ENCODE peak calls at places on chromosomes 13 and 19, in nine cellular contexts. One of them, this sample, is unnamed.

GRCh38 chr19:53909471-53910169 is 542 bp downstream of the CACNG7 start:
- DNase-seq in brain microvascular endothelial cell: no peak
- DNase-seq in stimulated activated CD4-positive, alpha-beta T cell treated with anti-CD3 and anti-CD28 coated beads, Interleukin-2, amount 100 ng/mL, for 24 hours: no peak
- DNase-seq in left cardiac atrium: no peak
- DNase-seq in pulmonary artery endothelial cell: no peak
- DNase-seq in HEK293T: no peak
- DNase-seq in fibroblast of the aortic adventitia: no peak
- DNase-seq in SJSA1: no peak
- DNase-seq in AG08395: no peak
- DNase-seq in this sample: no peak

GRCh38 chr13:75505966-75506365 is 24.0 kb upstream of the TBC1D4 start:
- DNase-seq in brain microvascular endothelial cell: no peak
- DNase-seq in stimulated activated CD4-positive, alpha-beta T cell treated with anti-CD3 and anti-CD28 coated beads, Interleukin-2, amount 100 ng/mL, for 24 hours: no peak
- DNase-seq in left cardiac atrium: no peak
- DNase-seq in pulmonary artery endothelial cell: no peak
- DNase-seq in HEK293T: no peak
- DNase-seq in fibroblast of the aortic adventitia: no peak
- DNase-seq in SJSA1: no peak
- DNase-seq in AG08395: no peak
- DNase-seq in this sample: no peak

GRCh38 chr19:46288896-46289588 is 7.8 kb upstream of the HIF3A start:
- DNase-seq in brain microvascular endothelial cell: peak
- DNase-seq in stimulated activated CD4-positive, alpha-beta T cell treated with anti-CD3 and anti-CD28 coated beads, Interleukin-2, amount 100 ng/mL, for 24 hours: no peak
- DNase-seq in left cardiac atrium: peak
- DNase-seq in pulmonary artery endothelial cell: peak
- DNase-seq in HEK293T: no peak
- DNase-seq in fibroblast of the aortic adventitia: peak
- DNase-seq in SJSA1: peak
- DNase-seq in AG08395: peak
- DNase-seq in this sample: no peak

GRCh38 chr13:99657848-99658265 is 156.6 kb downstream of the TM9SF2 start:
- DNase-seq in brain microvascular endothelial cell: peak
- DNase-seq in stimulated activated CD4-positive, alpha-beta T cell treated with anti-CD3 and anti-CD28 coated beads, Interleukin-2, amount 100 ng/mL, for 24 hours: peak
- DNase-seq in left cardiac atrium: peak
- DNase-seq in pulmonary artery endothelial cell: no peak
- DNase-seq in HEK293T: no peak
- DNase-seq in fibroblast of the aortic adventitia: peak
- DNase-seq in SJSA1: no peak
- DNase-seq in AG08395: peak
- DNase-seq in this sample: no peak

GRCh38 chr13:96860829-96861228 is 133.4 kb downstream of the OXGR1 start:
- DNase-seq in brain microvascular endothelial cell: no peak
- DNase-seq in stimulated activated CD4-positive, alpha-beta T cell treated with anti-CD3 and anti-CD28 coated beads, Interleukin-2, amount 100 ng/mL, for 24 hours: no peak
- DNase-seq in left cardiac atrium: no peak
- DNase-seq in pulmonary artery endothelial cell: no peak
- DNase-seq in HEK293T: no peak
- DNase-seq in fibroblast of the aortic adventitia: no peak
- DNase-seq in SJSA1: no peak
- DNase-seq in AG08395: no peak
- DNase-seq in this sample: no peak

GRCh38 chr13:76398426-76398825 is 487.8 kb downstream of the KCTD12 start:
- DNase-seq in brain microvascular endothelial cell: peak
- DNase-seq in stimulated activated CD4-positive, alpha-beta T cell treated with anti-CD3 and anti-CD28 coated beads, Interleukin-2, amount 100 ng/mL, for 24 hours: no peak
- DNase-seq in left cardiac atrium: no peak
- DNase-seq in pulmonary artery endothelial cell: no peak
- DNase-seq in HEK293T: no peak
- DNase-seq in fibroblast of the aortic adventitia: no peak
- DNase-seq in SJSA1: no peak
- DNase-seq in AG08395: no peak
- DNase-seq in this sample: no peak

GRCh38 chr19:4304509-4305252 is at the start of gene FSD1:
- DNase-seq in brain microvascular endothelial cell: peak
- DNase-seq in stimulated activated CD4-positive, alpha-beta T cell treated with anti-CD3 and anti-CD28 coated beads, Interleukin-2, amount 100 ng/mL, for 24 hours: peak
- DNase-seq in left cardiac atrium: no peak
- DNase-seq in pulmonary artery endothelial cell: no peak
- DNase-seq in HEK293T: peak
- DNase-seq in fibroblast of the aortic adventitia: peak
- DNase-seq in SJSA1: no peak
- DNase-seq in AG08395: peak
- DNase-seq in this sample: peak

GRCh38 chr19:35216833-35217707 is 11.5 kb downstream of the FAM187B start:
- DNase-seq in brain microvascular endothelial cell: no peak
- DNase-seq in stimulated activated CD4-positive, alpha-beta T cell treated with anti-CD3 and anti-CD28 coated beads, Interleukin-2, amount 100 ng/mL, for 24 hours: peak
- DNase-seq in left cardiac atrium: no peak
- DNase-seq in pulmonary artery endothelial cell: no peak
- DNase-seq in HEK293T: no peak
- DNase-seq in fibroblast of the aortic adventitia: no peak
- DNase-seq in SJSA1: no peak
- DNase-seq in AG08395: no peak
- DNase-seq in this sample: no peak

GRCh38 chr19:16319466-16319865 is 5.2 kb upstream of the KLF2 start:
- DNase-seq in brain microvascular endothelial cell: no peak
- DNase-seq in stimulated activated CD4-positive, alpha-beta T cell treated with anti-CD3 and anti-CD28 coated beads, Interleukin-2, amount 100 ng/mL, for 24 hours: no peak
- DNase-seq in left cardiac atrium: no peak
- DNase-seq in pulmonary artery endothelial cell: no peak
- DNase-seq in HEK293T: no peak
- DNase-seq in fibroblast of the aortic adventitia: no peak
- DNase-seq in SJSA1: peak
- DNase-seq in AG08395: no peak
- DNase-seq in this sample: no peak

GRCh38 chr13:110242615-110243014 is 64.3 kb downstream of the COL4A1 start:
- DNase-seq in brain microvascular endothelial cell: no peak
- DNase-seq in stimulated activated CD4-positive, alpha-beta T cell treated with anti-CD3 and anti-CD28 coated beads, Interleukin-2, amount 100 ng/mL, for 24 hours: no peak
- DNase-seq in left cardiac atrium: no peak
- DNase-seq in pulmonary artery endothelial cell: no peak
- DNase-seq in HEK293T: no peak
- DNase-seq in fibroblast of the aortic adventitia: no peak
- DNase-seq in SJSA1: no peak
- DNase-seq in AG08395: no peak
- DNase-seq in this sample: no peak

GRCh38 chr13:64314286-64314685 is 2898.6 kb upstream of the PCDH20 start:
- DNase-seq in brain microvascular endothelial cell: no peak
- DNase-seq in stimulated activated CD4-positive, alpha-beta T cell treated with anti-CD3 and anti-CD28 coated beads, Interleukin-2, amount 100 ng/mL, for 24 hours: no peak
- DNase-seq in left cardiac atrium: no peak
- DNase-seq in pulmonary artery endothelial cell: no peak
- DNase-seq in HEK293T: no peak
- DNase-seq in fibroblast of the aortic adventitia: peak
- DNase-seq in SJSA1: no peak
- DNase-seq in AG08395: no peak
- DNase-seq in this sample: no peak

GRCh38 chr13:99086869-99087129 is 108.9 kb upstream of the DOCK9 start:
- DNase-seq in brain microvascular endothelial cell: no peak
- DNase-seq in stimulated activated CD4-positive, alpha-beta T cell treated with anti-CD3 and anti-CD28 coated beads, Interleukin-2, amount 100 ng/mL, for 24 hours: peak
- DNase-seq in left cardiac atrium: peak
- DNase-seq in pulmonary artery endothelial cell: no peak
- DNase-seq in HEK293T: no peak
- DNase-seq in fibroblast of the aortic adventitia: no peak
- DNase-seq in SJSA1: peak
- DNase-seq in AG08395: no peak
- DNase-seq in this sample: no peak

GRCh38 chr19:18063463-18063862 is 23.3 kb downstream of the IL12RB1 start:
- DNase-seq in brain microvascular endothelial cell: no peak
- DNase-seq in stimulated activated CD4-positive, alpha-beta T cell treated with anti-CD3 and anti-CD28 coated beads, Interleukin-2, amount 100 ng/mL, for 24 hours: peak
- DNase-seq in left cardiac atrium: no peak
- DNase-seq in pulmonary artery endothelial cell: no peak
- DNase-seq in HEK293T: peak
- DNase-seq in fibroblast of the aortic adventitia: no peak
- DNase-seq in SJSA1: no peak
- DNase-seq in AG08395: no peak
- DNase-seq in this sample: no peak

GRCh38 chr19:1742989-1743696 is 10.2 kb upstream of the ONECUT3 start:
- DNase-seq in brain microvascular endothelial cell: no peak
- DNase-seq in stimulated activated CD4-positive, alpha-beta T cell treated with anti-CD3 and anti-CD28 coated beads, Interleukin-2, amount 100 ng/mL, for 24 hours: no peak
- DNase-seq in left cardiac atrium: no peak
- DNase-seq in pulmonary artery endothelial cell: no peak
- DNase-seq in HEK293T: no peak
- DNase-seq in fibroblast of the aortic adventitia: no peak
- DNase-seq in SJSA1: no peak
- DNase-seq in AG08395: no peak
- DNase-seq in this sample: no peak

GRCh38 chr19:41934849-41935374 is 6.7 kb upstream of the ERFL start:
- DNase-seq in brain microvascular endothelial cell: peak
- DNase-seq in stimulated activated CD4-positive, alpha-beta T cell treated with anti-CD3 and anti-CD28 coated beads, Interleukin-2, amount 100 ng/mL, for 24 hours: peak
- DNase-seq in left cardiac atrium: peak
- DNase-seq in pulmonary artery endothelial cell: no peak
- DNase-seq in HEK293T: peak
- DNase-seq in fibroblast of the aortic adventitia: peak
- DNase-seq in SJSA1: peak
- DNase-seq in AG08395: peak
- DNase-seq in this sample: no peak

GRCh38 chr19:30001794-30002193 is 59.8 kb downstream of the URI1 start:
- DNase-seq in brain microvascular endothelial cell: peak
- DNase-seq in stimulated activated CD4-positive, alpha-beta T cell treated with anti-CD3 and anti-CD28 coated beads, Interleukin-2, amount 100 ng/mL, for 24 hours: no peak
- DNase-seq in left cardiac atrium: no peak
- DNase-seq in pulmonary artery endothelial cell: no peak
- DNase-seq in HEK293T: peak
- DNase-seq in fibroblast of the aortic adventitia: no peak
- DNase-seq in SJSA1: no peak
- DNase-seq in AG08395: no peak
- DNase-seq in this sample: no peak

GRCh38 chr13:99977912-99978780 is 3.4 kb upstream of the ZIC2 start:
- DNase-seq in brain microvascular endothelial cell: no peak
- DNase-seq in stimulated activated CD4-positive, alpha-beta T cell treated with anti-CD3 and anti-CD28 coated beads, Interleukin-2, amount 100 ng/mL, for 24 hours: no peak
- DNase-seq in left cardiac atrium: no peak
- DNase-seq in pulmonary artery endothelial cell: no peak
- DNase-seq in HEK293T: no peak
- DNase-seq in fibroblast of the aortic adventitia: no peak
- DNase-seq in SJSA1: no peak
- DNase-seq in AG08395: no peak
- DNase-seq in this sample: no peak

GRCh38 chr13:44449999-44450821 is 76.6 kb downstream of the SERP2 start:
- DNase-seq in brain microvascular endothelial cell: no peak
- DNase-seq in stimulated activated CD4-positive, alpha-beta T cell treated with anti-CD3 and anti-CD28 coated beads, Interleukin-2, amount 100 ng/mL, for 24 hours: no peak
- DNase-seq in left cardiac atrium: no peak
- DNase-seq in pulmonary artery endothelial cell: no peak
- DNase-seq in HEK293T: no peak
- DNase-seq in fibroblast of the aortic adventitia: no peak
- DNase-seq in SJSA1: no peak
- DNase-seq in AG08395: no peak
- DNase-seq in this sample: no peak

GRCh38 chr19:43380771-43381386 is 27.4 kb downstream of the CD177 start:
- DNase-seq in brain microvascular endothelial cell: no peak
- DNase-seq in stimulated activated CD4-positive, alpha-beta T cell treated with anti-CD3 and anti-CD28 coated beads, Interleukin-2, amount 100 ng/mL, for 24 hours: no peak
- DNase-seq in left cardiac atrium: no peak
- DNase-seq in pulmonary artery endothelial cell: no peak
- DNase-seq in HEK293T: no peak
- DNase-seq in fibroblast of the aortic adventitia: no peak
- DNase-seq in SJSA1: no peak
- DNase-seq in AG08395: no peak
- DNase-seq in this sample: no peak

GRCh38 chr19:46299004-46299509 is 2.2 kb downstream of the HIF3A start:
- DNase-seq in brain microvascular endothelial cell: peak
- DNase-seq in stimulated activated CD4-positive, alpha-beta T cell treated with anti-CD3 and anti-CD28 coated beads, Interleukin-2, amount 100 ng/mL, for 24 hours: no peak
- DNase-seq in left cardiac atrium: peak
- DNase-seq in pulmonary artery endothelial cell: peak
- DNase-seq in HEK293T: no peak
- DNase-seq in fibroblast of the aortic adventitia: peak
- DNase-seq in SJSA1: peak
- DNase-seq in AG08395: peak
- DNase-seq in this sample: no peak

GRCh38 chr19:40607311-40607871 is 6.2 kb downstream of the LTBP4 start:
- DNase-seq in brain microvascular endothelial cell: no peak
- DNase-seq in stimulated activated CD4-positive, alpha-beta T cell treated with anti-CD3 and anti-CD28 coated beads, Interleukin-2, amount 100 ng/mL, for 24 hours: no peak
- DNase-seq in left cardiac atrium: no peak
- DNase-seq in pulmonary artery endothelial cell: no peak
- DNase-seq in HEK293T: no peak
- DNase-seq in fibroblast of the aortic adventitia: no peak
- DNase-seq in SJSA1: no peak
- DNase-seq in AG08395: no peak
- DNase-seq in this sample: no peak

GRCh38 chr13:71759506-71760225 is 107.3 kb downstream of the DACH1 start:
- DNase-seq in brain microvascular endothelial cell: no peak
- DNase-seq in stimulated activated CD4-positive, alpha-beta T cell treated with anti-CD3 and anti-CD28 coated beads, Interleukin-2, amount 100 ng/mL, for 24 hours: no peak
- DNase-seq in left cardiac atrium: no peak
- DNase-seq in pulmonary artery endothelial cell: no peak
- DNase-seq in HEK293T: no peak
- DNase-seq in fibroblast of the aortic adventitia: no peak
- DNase-seq in SJSA1: no peak
- DNase-seq in AG08395: no peak
- DNase-seq in this sample: no peak

GRCh38 chr13:85755123-85755522 is 44.1 kb downstream of the SLITRK6 start:
- DNase-seq in brain microvascular endothelial cell: peak
- DNase-seq in stimulated activated CD4-positive, alpha-beta T cell treated with anti-CD3 and anti-CD28 coated beads, Interleukin-2, amount 100 ng/mL, for 24 hours: no peak
- DNase-seq in left cardiac atrium: no peak
- DNase-seq in pulmonary artery endothelial cell: no peak
- DNase-seq in HEK293T: no peak
- DNase-seq in fibroblast of the aortic adventitia: peak
- DNase-seq in SJSA1: no peak
- DNase-seq in AG08395: no peak
- DNase-seq in this sample: no peak

GRCh38 chr19:46745030-46745429 is 827 bp upstream of the FKRP start:
- DNase-seq in brain microvascular endothelial cell: no peak
- DNase-seq in stimulated activated CD4-positive, alpha-beta T cell treated with anti-CD3 and anti-CD28 coated beads, Interleukin-2, amount 100 ng/mL, for 24 hours: no peak
- DNase-seq in left cardiac atrium: no peak
- DNase-seq in pulmonary artery endothelial cell: no peak
- DNase-seq in HEK293T: no peak
- DNase-seq in fibroblast of the aortic adventitia: no peak
- DNase-seq in SJSA1: no peak
- DNase-seq in AG08395: no peak
- DNase-seq in this sample: no peak

GRCh38 chr13:30654430-30654829 is 36.7 kb downstream of the USPL1 start:
- DNase-seq in brain microvascular endothelial cell: no peak
- DNase-seq in stimulated activated CD4-positive, alpha-beta T cell treated with anti-CD3 and anti-CD28 coated beads, Interleukin-2, amount 100 ng/mL, for 24 hours: no peak
- DNase-seq in left cardiac atrium: no peak
- DNase-seq in pulmonary artery endothelial cell: no peak
- DNase-seq in HEK293T: no peak
- DNase-seq in fibroblast of the aortic adventitia: no peak
- DNase-seq in SJSA1: no peak
- DNase-seq in AG08395: no peak
- DNase-seq in this sample: no peak

GRCh38 chr19:15432018-15432494 is 13.3 kb upstream of the AKAP8L start:
- DNase-seq in brain microvascular endothelial cell: no peak
- DNase-seq in stimulated activated CD4-positive, alpha-beta T cell treated with anti-CD3 and anti-CD28 coated beads, Interleukin-2, amount 100 ng/mL, for 24 hours: peak
- DNase-seq in left cardiac atrium: no peak
- DNase-seq in pulmonary artery endothelial cell: no peak
- DNase-seq in HEK293T: peak
- DNase-seq in fibroblast of the aortic adventitia: no peak
- DNase-seq in SJSA1: no peak
- DNase-seq in AG08395: peak
- DNase-seq in this sample: no peak

GRCh38 chr13:23433171-23434153 is at the start of gene SACS:
- DNase-seq in brain microvascular endothelial cell: peak
- DNase-seq in stimulated activated CD4-positive, alpha-beta T cell treated with anti-CD3 and anti-CD28 coated beads, Interleukin-2, amount 100 ng/mL, for 24 hours: no peak
- DNase-seq in left cardiac atrium: no peak
- DNase-seq in pulmonary artery endothelial cell: no peak
- DNase-seq in HEK293T: peak
- DNase-seq in fibroblast of the aortic adventitia: peak
- DNase-seq in SJSA1: peak
- DNase-seq in AG08395: peak
- DNase-seq in this sample: no peak

GRCh38 chr19:38227272-38228004 is 3.4 kb upstream of the DPF1 start:
- DNase-seq in brain microvascular endothelial cell: no peak
- DNase-seq in stimulated activated CD4-positive, alpha-beta T cell treated with anti-CD3 and anti-CD28 coated beads, Interleukin-2, amount 100 ng/mL, for 24 hours: no peak
- DNase-seq in left cardiac atrium: no peak
- DNase-seq in pulmonary artery endothelial cell: no peak
- DNase-seq in HEK293T: no peak
- DNase-seq in fibroblast of the aortic adventitia: no peak
- DNase-seq in SJSA1: no peak
- DNase-seq in AG08395: no peak
- DNase-seq in this sample: no peak

GRCh38 chr19:38223119-38223523 is 901 bp downstream of the DPF1 start:
- DNase-seq in brain microvascular endothelial cell: no peak
- DNase-seq in stimulated activated CD4-positive, alpha-beta T cell treated with anti-CD3 and anti-CD28 coated beads, Interleukin-2, amount 100 ng/mL, for 24 hours: no peak
- DNase-seq in left cardiac atrium: no peak
- DNase-seq in pulmonary artery endothelial cell: no peak
- DNase-seq in HEK293T: no peak
- DNase-seq in fibroblast of the aortic adventitia: no peak
- DNase-seq in SJSA1: no peak
- DNase-seq in AG08395: no peak
- DNase-seq in this sample: no peak

GRCh38 chr19:28468701-28469459 is 744.1 kb downstream of the UQCRFS1 start:
- DNase-seq in brain microvascular endothelial cell: peak
- DNase-seq in stimulated activated CD4-positive, alpha-beta T cell treated with anti-CD3 and anti-CD28 coated beads, Interleukin-2, amount 100 ng/mL, for 24 hours: no peak
- DNase-seq in left cardiac atrium: no peak
- DNase-seq in pulmonary artery endothelial cell: no peak
- DNase-seq in HEK293T: no peak
- DNase-seq in fibroblast of the aortic adventitia: peak
- DNase-seq in SJSA1: peak
- DNase-seq in AG08395: peak
- DNase-seq in this sample: no peak

GRCh38 chr19:54893406-54893805 is 12.5 kb upstream of the NCR1 start:
- DNase-seq in brain microvascular endothelial cell: no peak
- DNase-seq in stimulated activated CD4-positive, alpha-beta T cell treated with anti-CD3 and anti-CD28 coated beads, Interleukin-2, amount 100 ng/mL, for 24 hours: no peak
- DNase-seq in left cardiac atrium: no peak
- DNase-seq in pulmonary artery endothelial cell: no peak
- DNase-seq in HEK293T: no peak
- DNase-seq in fibroblast of the aortic adventitia: no peak
- DNase-seq in SJSA1: no peak
- DNase-seq in AG08395: no peak
- DNase-seq in this sample: no peak